ENCODE peak calls at places on chromosome 15, in seven cellular contexts. M, L, B, A, D, Y and K are unnamed samples.

GRCh38 chr15:34239151-34239761 is 14.4 kb downstream of the EMC4 start:
- DNase-seq in M (no peak), L (no peak), B (peak), A (peak), D (no peak), Y (no peak), K (no peak)

GRCh38 chr15:58952751-58953150 is 19.3 kb upstream of the SLTM start:
- DNase-seq in M (no peak), L (no peak), B (peak), A (peak), D (no peak), Y (no peak), K (no peak)

GRCh38 chr15:45715528-45715927 is 80.7 kb downstream of the SQOR start:
- DNase-seq in M (no peak), L (no peak), B (no peak), A (peak), D (no peak), Y (no peak), K (no peak)

GRCh38 chr15:90561344-90562244 is 31.9 kb downstream of the CRTC3 start:
- DNase-seq in M (no peak), L (no peak), B (no peak), A (peak), D (no peak), Y (no peak), K (no peak)

GRCh38 chr15:41732487-41732886 is 41.8 kb upstream of the MAPKBP1 start:
- DNase-seq in M (no peak), L (no peak), B (no peak), A (no peak), D (no peak), Y (no peak), K (no peak)

GRCh38 chr15:90213123-90213817 is 12.1 kb downstream of the SEMA4B start:
- DNase-seq in M (no peak), L (no peak), B (no peak), A (no peak), D (no peak), Y (no peak), K (no peak)

GRCh38 chr15:31051646-31052045 is 49.9 kb downstream of the TRPM1 start:
- DNase-seq in M (no peak), L (no peak), B (no peak), A (no peak), D (no peak), Y (no peak), K (no peak)

GRCh38 chr15:80977627-80978036 is 12.0 kb downstream of the MESD start:
- DNase-seq in M (peak), L (peak), B (peak), A (peak), D (no peak), Y (no peak), K (peak)

GRCh38 chr15:78396976-78397375 is 41.0 kb upstream of the IREB2 start:
- DNase-seq in M (no peak), L (peak), B (peak), A (peak), D (no peak), Y (no peak), K (no peak)

GRCh38 chr15:65887565-65887964 is 18.3 kb downstream of the RAB11A start:
- DNase-seq in M (peak), L (no peak), B (no peak), A (no peak), D (no peak), Y (no peak), K (peak)

GRCh38 chr15:82709081-82709420 is 624 bp downstream of the AP3B2 start:
- DNase-seq in M (no peak), L (no peak), B (peak), A (no peak), D (no peak), Y (no peak), K (no peak)

GRCh38 chr15:73293773-73294172 is 75.0 kb downstream of the HCN4 start:
- DNase-seq in M (no peak), L (no peak), B (no peak), A (no peak), D (no peak), Y (no peak), K (no peak)

GRCh38 chr15:77067691-77068367 is 3.1 kb downstream of the TSPAN3 start:
- DNase-seq in M (no peak), L (no peak), B (no peak), A (no peak), D (no peak), Y (no peak), K (no peak)

GRCh38 chr15:47293763-47294162 is 423.5 kb upstream of the SEMA6D start:
- DNase-seq in M (no peak), L (no peak), B (peak), A (peak), D (no peak), Y (no peak), K (no peak)

GRCh38 chr15:70475921-70476320 is 287.4 kb downstream of the UACA start:
- DNase-seq in M (no peak), L (no peak), B (peak), A (no peak), D (no peak), Y (no peak), K (no peak)

GRCh38 chr15:45347033-45347432 is 31.3 kb downstream of the GATM start:
- DNase-seq in M (no peak), L (no peak), B (no peak), A (no peak), D (no peak), Y (no peak), K (no peak)

GRCh38 chr15:35737521-35737920 is 191.6 kb upstream of the DPH6 start:
- DNase-seq in M (no peak), L (no peak), B (peak), A (no peak), D (no peak), Y (no peak), K (no peak)

GRCh38 chr15:78968114-78968513 is 23.3 kb upstream of the CTSH start:
- DNase-seq in M (no peak), L (no peak), B (no peak), A (no peak), D (no peak), Y (no peak), K (no peak)